ENCODE peak calls at places on chromosomes 11 and 22, in nine cellular contexts. O is heart left ventricle; M is CD8-positive, alpha-beta T cell; Y is aorta; X is right cardiac atrium; T is CD4-positive, CD25-positive, alpha-beta regulatory T cell; N is K562; H is body of pancreas; L is RWPE2. P is an unnamed sample.
A peak's percentile ranks its signal among the peaks of the same experiment; 100 is the strongest.

GRCh38 chr11:119790476-119790875 is 61.5 kb upstream of the NECTIN1 start:
- ATAC-seq in L (no peak), T (no peak), X (no peak), H (no peak), Y (no peak), M (no peak), O (no peak), N (no peak), P (no peak)

GRCh38 chr22:35686298-35686697 is 31.4 kb upstream of the APOL5 start:
- ATAC-seq in X (no peak), H (no peak), T (no peak), M (no peak), O (no peak), N (no peak), L (no peak), Y (no peak), P (no peak)

GRCh38 chr11:107928767-107929507 is 689 bp downstream of the RAB39A start:
- ATAC-seq in H (no peak), Y (peak; percentile 55), T (no peak), M (no peak), O (peak; percentile 65), X (peak; percentile 44), N (no peak), L (no peak), P (peak; percentile 48)

GRCh38 chr22:36497910-36498669 is 8.8 kb downstream of the FOXRED2 start:
- ATAC-seq in T (no peak), O (no peak), N (no peak), X (no peak), H (no peak), M (no peak), L (peak; percentile 28), Y (peak; percentile 12), P (no peak)

GRCh38 chr11:78420796-78421209 is 3.2 kb upstream of the GAB2 start:
- ATAC-seq in L (no peak), N (no peak), M (no peak), H (no peak), O (peak; percentile 19), T (no peak), X (no peak), Y (no peak), P (no peak)

GRCh38 chr11:110497204-110497987 is 67.6 kb downstream of the FDX1 start:
- ATAC-seq in Y (peak; percentile 60), T (no peak), M (no peak), N (no peak), L (no peak), X (peak; percentile 88), O (peak; percentile 78), H (peak; percentile 9), P (peak; percentile 86)

GRCh38 chr11:131626761-131627160 is 256.3 kb downstream of the NTM start:
- ATAC-seq in T (no peak), L (no peak), Y (no peak), M (no peak), O (no peak), X (no peak), H (no peak), N (no peak), P (no peak)

GRCh38 chr22:19195796-19196731 is 17.5 kb upstream of the SLC25A1 start:
- ATAC-seq in N (peak; percentile 22), Y (no peak), L (no peak), O (peak; percentile 11), M (no peak), T (peak; percentile 48), H (no peak), X (no peak), P (no peak)

GRCh38 chr11:35144103-35144741 is 5.3 kb downstream of the CD44 start:
- ATAC-seq in M (peak; percentile 51), T (peak; percentile 52), N (no peak), O (no peak), Y (no peak), H (no peak), L (peak; percentile 35), X (no peak), P (no peak)

GRCh38 chr11:28836285-28837081 is 728.3 kb downstream of the METTL15 start:
- ATAC-seq in H (no peak), Y (peak; percentile 19), O (no peak), N (no peak), M (no peak), X (no peak), L (peak; percentile 88), T (no peak), P (no peak)

GRCh38 chr11:19768815-19769214 is 56.2 kb downstream of the NAV2 start:
- ATAC-seq in T (no peak), O (peak; percentile 65), Y (no peak), X (no peak), L (no peak), H (no peak), N (no peak), M (no peak), P (no peak)

GRCh38 chr11:70230840-70231710 is 28.0 kb downstream of the FADD start:
- ATAC-seq in X (peak; percentile 50), O (peak; percentile 79), N (no peak), L (no peak), H (no peak), M (no peak), Y (peak; percentile 47), T (no peak), P (no peak)

GRCh38 chr11:15841898-15842297 is 514.4 kb downstream of the SOX6 start:
- ATAC-seq in X (peak; percentile 41), H (no peak), M (no peak), L (peak; percentile 58), O (peak; percentile 52), N (no peak), Y (no peak), T (no peak), P (no peak)

GRCh38 chr11:61454520-61454919 is 24.6 kb downstream of the SDHAF2 start:
- ATAC-seq in L (no peak), O (peak; percentile 37), N (no peak), X (peak; percentile 26), H (no peak), T (no peak), M (no peak), Y (no peak), P (no peak)

GRCh38 chr11:128238521-128239222 is 348.7 kb downstream of the ETS1 start:
- ATAC-seq in O (no peak), H (no peak), X (no peak), Y (no peak), T (peak; percentile 39), M (no peak), N (no peak), L (no peak), P (no peak)

GRCh38 chr11:41118521-41118920 is 340.9 kb downstream of the LRRC4C start:
- ATAC-seq in X (no peak), H (no peak), Y (no peak), T (no peak), N (no peak), M (no peak), L (no peak), O (no peak), P (no peak)
- H3K27ac ChIP-seq in X (no peak overlapping the region), H (no peak overlapping the region), Y (no peak overlapping the region), T (no peak overlapping the region), N (no peak overlapping the region), M (no peak overlapping the region), L (no peak overlapping the region), O (no peak overlapping the region), P (no peak overlapping the region)

GRCh38 chr11:68214173-68215086 is 1.3 kb upstream of the KMT5B start:
- ATAC-seq in L (peak; percentile 2), X (peak; percentile 53), T (peak; percentile 6), M (peak; percentile 26), O (peak; percentile 5), H (no peak), N (peak; percentile 23), Y (peak; percentile 24), P (peak; percentile 5)
- H3K27ac ChIP-seq in L (peak overlapping the region; percentile 93), X (peak overlapping the region; percentile 98), T (peak overlapping the region; percentile 76), M (peak overlapping the region; percentile 58), O (peak overlapping the region; percentile 100), H (peak overlapping the region; percentile 98), N (peak overlapping the region; percentile 97), Y (no peak overlapping the region), P (peak overlapping the region; percentile 100)

GRCh38 chr11:64850979-64851567 is 6.6 kb upstream of the CDC42BPG start:
- ATAC-seq in Y (no peak), N (no peak), T (peak; percentile 35), O (no peak), M (peak; percentile 45), L (no peak), X (no peak), H (no peak), P (no peak)

GRCh38 chr11:64848779-64849599 is 4.5 kb upstream of the CDC42BPG start:
- ATAC-seq in X (no peak), L (no peak), Y (no peak), M (no peak), O (no peak), N (no peak), T (peak; percentile 5), H (peak; percentile 20), P (no peak)

GRCh38 chr11:64848214-64848778 is 3.8 kb upstream of the CDC42BPG start:
- ATAC-seq in N (no peak), T (no peak), X (no peak), L (no peak), O (no peak), Y (no peak), M (no peak), H (no peak), P (no peak)

GRCh38 chr11:64851831-64852337 is 7.4 kb upstream of the CDC42BPG start:
- ATAC-seq in N (peak; percentile 27), H (no peak), T (peak; percentile 15), O (no peak), L (no peak), M (peak; percentile 6), Y (no peak), X (no peak), P (no peak)

DNA sequence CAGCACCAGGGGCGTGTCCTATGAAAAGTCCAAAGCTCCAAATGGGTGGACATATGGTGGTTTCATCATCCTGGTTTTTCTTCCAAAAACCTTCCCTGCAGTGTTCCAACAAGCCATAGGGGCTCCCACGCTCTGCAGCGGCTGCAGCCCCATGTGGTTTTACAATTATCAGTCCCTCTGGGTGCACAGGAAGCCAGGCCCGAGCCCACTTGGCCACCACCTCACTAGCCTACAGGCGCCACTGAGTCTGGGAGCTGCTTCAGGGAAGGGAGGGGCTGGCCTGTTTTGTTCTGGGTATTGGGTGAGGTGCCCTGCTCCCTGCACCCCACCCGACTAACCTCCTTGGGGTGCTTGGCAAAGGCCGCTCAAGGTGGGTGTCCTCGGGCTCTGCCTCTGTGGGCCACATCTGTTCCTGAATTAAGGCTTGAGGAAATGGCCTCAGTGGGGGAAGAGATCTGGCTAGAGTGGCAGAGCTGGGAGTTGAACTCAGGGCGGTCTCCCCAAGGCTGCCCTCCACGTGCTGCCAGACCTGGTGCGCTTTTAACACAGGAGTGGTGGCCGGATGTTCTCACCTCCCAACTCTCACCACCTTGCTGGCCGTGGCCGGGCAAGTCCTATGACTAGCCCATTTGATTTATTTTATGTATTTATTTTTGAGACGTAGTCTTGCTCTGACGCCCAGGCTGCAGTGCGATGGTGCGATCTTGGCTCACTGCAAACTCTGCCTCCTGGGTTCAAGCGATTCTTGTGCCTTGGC is 5.3 kb upstream of the CDC42BPG start:
- ATAC-seq in H (no peak), L (no peak), T (no peak), O (peak; percentile 47), X (peak; percentile 29), N (no peak), Y (no peak), M (no peak), P (no peak)
- H3K27ac ChIP-seq in H (no peak overlapping the region), L (peak overlapping the region; percentile 99), T (peak overlapping the region; percentile 33), O (peak overlapping the region; percentile 80), X (peak overlapping the region; percentile 62), N (no peak overlapping the region), Y (no peak overlapping the region), M (no peak overlapping the region), P (peak overlapping the region; percentile 97)

DNA sequence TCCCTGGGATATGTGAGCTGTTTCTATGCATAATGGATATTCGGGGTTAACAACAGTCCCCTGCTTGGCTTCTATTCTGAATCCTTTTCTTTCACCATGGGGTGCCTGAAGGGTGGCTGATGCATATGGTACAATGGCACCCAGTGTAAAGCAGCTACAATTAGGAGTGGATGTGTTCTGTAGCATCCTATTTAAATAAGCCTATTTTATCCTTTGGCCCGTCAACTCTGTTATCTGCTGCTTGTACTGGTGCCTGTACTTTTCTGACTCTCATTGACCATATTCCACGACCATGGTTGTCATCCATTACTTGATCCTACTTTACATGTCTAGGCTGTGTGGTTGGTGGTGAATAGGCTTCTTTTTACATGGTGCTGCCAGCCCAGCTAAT is 1.3 kb downstream of the TUG1 start:
- ATAC-seq in N (no peak), O (no peak), H (no peak), X (no peak), L (no peak), M (no peak), T (no peak), Y (no peak), P (no peak)
- H3K27ac ChIP-seq in N (peak overlapping the region; percentile 92), O (no peak overlapping the region), H (no peak overlapping the region), X (peak overlapping the region; percentile 66), L (peak overlapping the region; percentile 73), M (peak overlapping the region; percentile 75), T (peak overlapping the region; percentile 90), Y (no peak overlapping the region), P (peak overlapping the region; percentile 96)